ENCODE peak calls at places on chromosomes 11 and 22, in four cellular contexts. S is heart right ventricle; X is activated CD8-positive, alpha-beta T cell treated with anti-CD3 and anti-CD28 coated beads for 36 hours; O is lung. U is an unnamed sample.

GRCh38 chr11:46916669-46917108 is 1.7 kb downstream of the LRP4 start:
- ATAC-seq in S (peak), O (no peak), X (peak), U (peak)

GRCh38 chr11:2327032-2327431 is 25.2 kb downstream of the TSPAN32 start:
- ATAC-seq in X (no peak), O (no peak), S (no peak), U (no peak)

GRCh38 chr11:12949456-12949855 is 59.7 kb upstream of the RASSF10 start:
- ATAC-seq in S (no peak), X (no peak), O (no peak), U (no peak)

GRCh38 chr22:49192857-49193250 is 634.8 kb downstream of the BRD1 start:
- ATAC-seq in S (no peak), X (no peak), O (no peak), U (no peak)

GRCh38 chr11:130726234-130726559 is 190.1 kb downstream of the SNX19 start:
- ATAC-seq in O (peak), S (peak), X (no peak), U (no peak)

GRCh38 chr22:41062146-41062545 is 30.2 kb upstream of the EP300 start:
- ATAC-seq in X (no peak), S (no peak), O (no peak), U (no peak)

GRCh38 chr11:92130432-92130831 is 94.2 kb upstream of the FAT3 start:
- ATAC-seq in X (no peak), O (no peak), S (no peak), U (no peak)

GRCh38 chr11:35147273-35147672 is 8.3 kb downstream of the CD44 start:
- ATAC-seq in S (no peak), O (no peak), X (no peak), U (no peak)

GRCh38 chr11:88508558-88508807 is 170.9 kb upstream of the CTSC start:
- ATAC-seq in S (no peak), O (no peak), X (no peak), U (no peak)

GRCh38 chr22:38289583-38290082 is 16.8 kb upstream of the TMEM184B start:
- ATAC-seq in X (no peak), S (no peak), O (no peak), U (no peak)

GRCh38 chr22:25202290-25202921 is 2.7 kb downstream of the CRYBB3 start:
- ATAC-seq in O (peak), S (peak), X (peak), U (peak)

GRCh38 chr11:104700609-104701008 is 197.7 kb downstream of the CASP12 start:
- ATAC-seq in S (no peak), X (peak), O (no peak), U (peak)